ENCODE peak calls at places on chromosomes 5 and 9, in six cellular contexts. K is activated T-cell treated with anti-CD3 and anti-CD28 coated beads, Interleukin-2, amount 50 U/mL, for 48 hours; H is cardiac muscle cell; E is LoVo; W is D341Med; X is fibroblast of villous mesenchyme. N is an unnamed sample.

GRCh38 chr9:90000925-90001324 is 396.1 kb downstream of the GADD45G start:
- DNase-seq in W (no peak), E (no peak), X (peak; percentile 13), K (no peak), H (no peak), N (no peak)

GRCh38 chr5:93582677-93583524 is at the start of gene NR2F1:
- DNase-seq in W (no peak), H (peak; percentile 100), X (peak; percentile 100), E (peak; percentile 90), K (no peak), N (peak; percentile 99)

GRCh38 chr5:127290946-127291763 is 559 bp downstream of the MEGF10 start:
- DNase-seq in H (no peak), K (no peak), E (no peak), X (no peak), W (no peak), N (no peak)

GRCh38 chr5:65588694-65589093 is 25.6 kb downstream of the PPWD1 start:
- DNase-seq in K (no peak), E (no peak), W (no peak), H (no peak), X (no peak), N (no peak)

GRCh38 chr9:72012642-72013041 is 47.8 kb downstream of the C9orf57 start:
- DNase-seq in E (peak; percentile 63), X (no peak), K (no peak), W (no peak), H (no peak), N (peak; percentile 86)

GRCh38 chr9:114592356-114592755 is 4.8 kb downstream of the ATP6V1G1 start:
- DNase-seq in H (no peak), K (no peak), E (no peak), W (no peak), X (no peak), N (no peak)

GRCh38 chr5:81165493-81166119 is 67.5 kb upstream of the CKMT2 start:
- DNase-seq in K (peak; percentile 78), X (peak; percentile 70), H (peak; percentile 69), W (peak; percentile 81), E (peak; percentile 72), N (peak; percentile 84)

GRCh38 chr9:36905101-36906066 is 128.7 kb downstream of the PAX5 start:
- DNase-seq in W (no peak), E (no peak), H (no peak), K (no peak), X (no peak), N (no peak)